ENCODE peak calls at places on chromosomes 5 and 9, in eight cellular contexts. C, K, V, Q, X, O, D and T are unnamed samples.

GRCh38 chr5:8340739-8341344 is 471.9 kb downstream of the MTRR start:
- DNase-seq in C (no peak), K (no peak), V (peak; percentile 4), Q (no peak), X (peak; percentile 60), O (peak; percentile 4), D (no peak), T (no peak)

GRCh38 chr9:133928248-133928764 is 63.8 kb downstream of the VAV2 start:
- DNase-seq in C (no peak), K (no peak), V (no peak), Q (peak; percentile 15), X (no peak), O (no peak), D (no peak), T (no peak)

GRCh38 chr5:102625940-102626339 is 127.1 kb upstream of the SLCO6A1 start:
- DNase-seq in C (no peak), K (no peak), V (no peak), Q (no peak), X (no peak), O (no peak), D (no peak), T (no peak)

GRCh38 chr9:125568616-125569015 is 138.4 kb downstream of the MAPKAP1 start:
- DNase-seq in C (no peak), K (no peak), V (no peak), Q (no peak), X (peak; percentile 61), O (no peak), D (no peak), T (no peak)

GRCh38 chr5:111976705-111977104 is 219.7 kb upstream of the NREP start:
- DNase-seq in C (no peak), K (no peak), V (no peak), Q (no peak), X (no peak), O (no peak), D (no peak), T (no peak)

GRCh38 chr5:143106175-143106574 is 297.3 kb downstream of the NR3C1 start:
- DNase-seq in C (no peak), K (peak; percentile 7), V (peak; percentile 89), Q (peak; percentile 4), X (peak; percentile 75), O (no peak), D (peak; percentile 53), T (no peak)

GRCh38 chr5:2780421-2781171 is 29.1 kb upstream of the IRX2 start:
- DNase-seq in C (no peak), K (no peak), V (no peak), Q (no peak), X (no peak), O (no peak), D (no peak), T (no peak)

GRCh38 chr5:73388371-73388684 is 60.2 kb downstream of the FOXD1 start:
- DNase-seq in C (no peak), K (no peak), V (no peak), Q (no peak), X (no peak), O (no peak), D (no peak), T (no peak)

GRCh38 chr5:134281081-134281480 is 55.2 kb upstream of the PPP2CA start:
- DNase-seq in C (no peak), K (no peak), V (no peak), Q (no peak), X (no peak), O (no peak), D (no peak), T (no peak)

GRCh38 chr9:34158362-34158869 is 20.4 kb upstream of the UBAP1 start:
- DNase-seq in C (no peak), K (no peak), V (peak; percentile 95), Q (no peak), X (peak; percentile 71), O (no peak), D (no peak), T (peak; percentile 73)

GRCh38 chr5:107672212-107673105 is 1.7 kb upstream of the EFNA5 start:
- DNase-seq in C (peak; percentile 69), K (no peak), V (peak; percentile 99), Q (peak; percentile 75), X (peak; percentile 98), O (peak; percentile 85), D (peak; percentile 89), T (peak; percentile 27)

GRCh38 chr9:24846248-24846912 is 300.7 kb upstream of the IZUMO3 start:
- DNase-seq in C (no peak), K (no peak), V (no peak), Q (no peak), X (no peak), O (no peak), D (no peak), T (no peak)

GRCh38 chr5:849651-850301 is 1.0 kb downstream of the ZDHHC11 start:
- DNase-seq in C (peak; percentile 51), K (no peak), V (no peak), Q (no peak), X (peak; percentile 18), O (no peak), D (no peak), T (peak; percentile 49)

GRCh38 chr9:129145841-129146292 is 32.2 kb downstream of the IER5L start:
- DNase-seq in C (no peak), K (no peak), V (no peak), Q (no peak), X (peak; percentile 98), O (no peak), D (no peak), T (no peak)

GRCh38 chr9:16672501-16672900 is 198.0 kb downstream of the BNC2 start:
- DNase-seq in C (no peak), K (no peak), V (no peak), Q (no peak), X (no peak), O (no peak), D (no peak), T (no peak)

GRCh38 chr5:148376198-148376597 is 7.6 kb upstream of the FBXO38 start:
- DNase-seq in C (no peak), K (no peak), V (no peak), Q (no peak), X (peak; percentile 76), O (no peak), D (no peak), T (no peak)

GRCh38 chr5:517535-518100 is 6.6 kb downstream of the SLC9A3 start:
- DNase-seq in C (no peak), K (no peak), V (no peak), Q (no peak), X (no peak), O (no peak), D (no peak), T (no peak)

GRCh38 chr5:93209476-93209875 is 371.5 kb downstream of the NR2F1-AS1 start:
- DNase-seq in C (no peak), K (no peak), V (no peak), Q (no peak), X (no peak), O (no peak), D (no peak), T (no peak)

GRCh38 chr9:86768709-86769108 is 178.6 kb downstream of the GAS1 start:
- DNase-seq in C (no peak), K (no peak), V (no peak), Q (no peak), X (no peak), O (no peak), D (no peak), T (no peak)

GRCh38 chr9:99825158-99826046 is 3.7 kb downstream of the NR4A3 start:
- DNase-seq in C (peak; percentile 32), K (no peak), V (no peak), Q (no peak), X (no peak), O (no peak), D (no peak), T (no peak)

GRCh38 chr9:89474939-89475338 is 23.0 kb downstream of the SEMA4D start:
- DNase-seq in C (no peak), K (no peak), V (no peak), Q (no peak), X (no peak), O (no peak), D (no peak), T (no peak)

GRCh38 chr5:90510438-90510837 is 18.9 kb downstream of the LYSMD3 start:
- DNase-seq in C (no peak), K (no peak), V (no peak), Q (no peak), X (no peak), O (no peak), D (no peak), T (no peak)

GRCh38 chr9:33117306-33117705 is 40.8 kb upstream of the SMU1 start:
- DNase-seq in C (no peak), K (no peak), V (no peak), Q (no peak), X (no peak), O (no peak), D (no peak), T (no peak)

GRCh38 chr5:44389410-44389879 is at the start of gene FGF10:
- DNase-seq in C (peak; percentile 41), K (no peak), V (no peak), Q (no peak), X (peak; percentile 17), O (no peak), D (no peak), T (no peak)

GRCh38 chr5:12367973-12368372 is 463.7 kb upstream of the CTNND2 start:
- DNase-seq in C (no peak), K (no peak), V (no peak), Q (no peak), X (no peak), O (no peak), D (no peak), T (no peak)

GRCh38 chr9:1018121-1018520 is 32.0 kb upstream of the DMRT2 start:
- DNase-seq in C (no peak), K (no peak), V (peak; percentile 40), Q (no peak), X (peak; percentile 36), O (no peak), D (no peak), T (peak; percentile 29)

GRCh38 chr9:79255681-79256080 is 316.1 kb upstream of the TLE4 start:
- DNase-seq in C (no peak), K (no peak), V (no peak), Q (no peak), X (no peak), O (no peak), D (no peak), T (no peak)

GRCh38 chr5:72499730-72500129 is 7.5 kb downstream of the ZNF366 start:
- DNase-seq in C (no peak), K (no peak), V (no peak), Q (no peak), X (no peak), O (no peak), D (no peak), T (no peak)

GRCh38 chr5:15695171-15695676 is 195.2 kb downstream of the FBXL7 start:
- DNase-seq in C (no peak), K (no peak), V (no peak), Q (no peak), X (peak; percentile 37), O (no peak), D (peak; percentile 53), T (no peak)

GRCh38 chr5:138963763-138964371 is 88.7 kb upstream of the LRRTM2 start:
- DNase-seq in C (peak; percentile 38), K (no peak), V (no peak), Q (no peak), X (no peak), O (no peak), D (no peak), T (no peak)

GRCh38 chr5:148374693-148375360 is 8.9 kb upstream of the FBXO38 start:
- DNase-seq in C (peak; percentile 20), K (peak; percentile 2), V (peak; percentile 67), Q (peak; percentile 10), X (peak; percentile 89), O (no peak), D (peak; percentile 29), T (peak; percentile 43)

GRCh38 chr9:129595903-129596540 is 24.9 kb downstream of the C9orf50 start:
- DNase-seq in C (no peak), K (no peak), V (no peak), Q (no peak), X (peak; percentile 21), O (no peak), D (no peak), T (peak; percentile 91)